ENCODE peak calls at places on chromosomes 5 and 9, in seven cellular contexts. R is HCT116, A is sigmoid colon, T is stomach, F is vagina, W is prostate gland, P is breast epithelium. G is an unnamed sample.

GRCh38 chr5:175460560-175460959 is 16.6 kb upstream of the DRD1 start:
- DNase-seq in P (no peak), T (no peak), R (no peak), W (no peak), A (no peak), F (no peak), G (no peak)

GRCh38 chr9:133788819-133789733 is 50.9 kb upstream of the SARDH start:
- DNase-seq in A (no peak), W (peak; percentile 22), P (peak; percentile 40), F (no peak), R (no peak), T (peak; percentile 80), G (peak; percentile 70)

GRCh38 chr5:171496431-171496830 is 77.0 kb downstream of the FGF18 start:
- DNase-seq in T (no peak), P (no peak), R (no peak), F (no peak), W (no peak), A (no peak), G (no peak)

GRCh38 chr5:4907636-4908035 is 232.5 kb upstream of the ADAMTS16 start:
- DNase-seq in F (no peak), R (no peak), A (no peak), T (no peak), P (no peak), W (no peak), G (no peak)

GRCh38 chr9:130183133-130183762 is 11.0 kb downstream of the NCS1 start:
- DNase-seq in A (no peak), W (no peak), P (peak; percentile 55), F (no peak), R (no peak), T (no peak), G (no peak)

GRCh38 chr5:143443330-143443729 is 39.8 kb upstream of the NR3C1 start:
- DNase-seq in P (no peak), T (no peak), A (no peak), R (no peak), F (no peak), W (no peak), G (no peak)

GRCh38 chr9:2060425-2060824 is 45.3 kb downstream of the SMARCA2 start:
- DNase-seq in R (no peak), A (no peak), P (no peak), T (no peak), W (no peak), F (no peak), G (no peak)

GRCh38 chr5:8913522-8913921 is 632.4 kb downstream of the SEMA5A start:
- DNase-seq in T (no peak), F (no peak), R (no peak), P (no peak), A (no peak), W (no peak), G (no peak)

GRCh38 chr9:90925581-90926257 is 124.1 kb downstream of the SYK start:
- DNase-seq in T (no peak), F (no peak), W (no peak), R (no peak), P (no peak), A (no peak), G (no peak)

GRCh38 chr5:16934669-16935068 is 1.4 kb downstream of the MYO10 start:
- DNase-seq in A (no peak), R (no peak), W (peak; percentile 10), F (no peak), P (no peak), T (no peak), G (no peak)

GRCh38 chr5:78734094-78734845 is 85.7 kb upstream of the LHFPL2 start:
- DNase-seq in P (no peak), W (no peak), T (no peak), F (no peak), A (no peak), R (no peak), G (no peak)

GRCh38 chr9:34343090-34343489 is 13.7 kb downstream of the NUDT2 start:
- DNase-seq in F (no peak), R (no peak), A (peak; percentile 95), P (peak; percentile 29), W (no peak), T (peak; percentile 82), G (peak; percentile 47)

GRCh38 chr5:173556142-173557028 is 60.1 kb downstream of the BOD1 start:
- DNase-seq in R (no peak), W (no peak), P (no peak), A (no peak), T (no peak), F (no peak), G (no peak)

GRCh38 chr5:142817961-142818431 is 47.8 kb downstream of the ARHGAP26 start:
- DNase-seq in T (peak; percentile 73), A (no peak), W (peak; percentile 83), F (no peak), P (peak; percentile 72), R (no peak), G (peak; percentile 85)

GRCh38 chr9:16705121-16705604 is 165.3 kb downstream of the BNC2 start:
- DNase-seq in R (no peak), T (peak; percentile 34), P (peak; percentile 41), A (peak; percentile 93), W (peak; percentile 42), F (no peak), G (peak; percentile 66)

GRCh38 chr5:177094224-177095087 is 7.7 kb downstream of the FGFR4 start:
- DNase-seq in F (no peak), W (no peak), P (no peak), T (peak; percentile 65), R (no peak), A (peak; percentile 96), G (peak; percentile 73)

GRCh38 chr9:120693609-120694008 is 20.7 kb downstream of the MEGF9 start:
- DNase-seq in A (no peak), T (no peak), R (no peak), F (no peak), P (no peak), W (no peak), G (no peak)

GRCh38 chr5:2752059-2752874 is 790 bp upstream of the IRX2 start:
- DNase-seq in W (no peak), P (peak; percentile 48), T (peak; percentile 60), F (peak; percentile 77), A (no peak), R (no peak), G (no peak)

GRCh38 chr5:11385251-11385900 is 518.9 kb downstream of the CTNND2 start:
- DNase-seq in R (no peak), F (no peak), A (no peak), W (no peak), P (no peak), T (no peak), G (no peak)

GRCh38 chr5:133919148-133920136 is 49.0 kb downstream of the C5orf15 start:
- DNase-seq in F (no peak), T (no peak), W (no peak), R (no peak), P (no peak), A (no peak), G (no peak)

GRCh38 chr5:126680215-126680817 is 79.6 kb downstream of the PHAX start:
- DNase-seq in F (no peak), R (no peak), P (no peak), A (no peak), T (no peak), W (no peak), G (peak; percentile 24)

GRCh38 chr9:88991066-88992030 is at the start of gene S1PR3:
- DNase-seq in P (no peak), A (peak; percentile 83), R (no peak), W (peak; percentile 69), T (peak; percentile 64), F (peak; percentile 90), G (peak; percentile 31)
- TF ChIP-seq POLR2AphosphoS5 in P (no peak), A (peak; percentile 75), R (no peak), W (peak; percentile 58), T (peak; percentile 32), F (no peak), G (peak; percentile 45)

DNA sequence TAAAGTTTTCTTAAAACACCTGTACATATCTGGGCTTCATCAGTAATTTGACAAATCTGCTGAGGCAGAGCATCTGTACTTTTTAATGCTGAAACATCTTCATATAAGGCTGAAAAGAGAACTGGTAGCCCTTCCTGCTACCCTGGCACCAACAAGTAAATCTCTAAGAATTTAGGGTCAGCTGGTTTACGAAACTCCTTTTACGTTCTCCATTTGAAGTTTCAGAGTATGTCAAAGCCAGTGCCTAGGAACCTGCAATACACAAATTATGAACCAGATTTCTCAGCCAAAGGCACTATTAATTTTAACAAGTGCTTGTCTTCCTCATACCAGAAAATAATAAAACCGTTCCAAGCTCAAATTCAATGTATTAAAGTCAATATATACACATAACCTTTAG is 3.8 kb downstream of the ZFAND5 start:
- DNase-seq in R (no peak), A (no peak), P (no peak), T (no peak), F (no peak), W (no peak), G (no peak)
- H3K4me3 ChIP-seq in R (no peak overlapping the region), A (peak overlapping the region; percentile 88), P (peak overlapping the region; percentile 94), T (peak overlapping the region; percentile 71), F (peak overlapping the region; percentile 85), W (no peak overlapping the region), G (peak overlapping the region; percentile 9)

DNA sequence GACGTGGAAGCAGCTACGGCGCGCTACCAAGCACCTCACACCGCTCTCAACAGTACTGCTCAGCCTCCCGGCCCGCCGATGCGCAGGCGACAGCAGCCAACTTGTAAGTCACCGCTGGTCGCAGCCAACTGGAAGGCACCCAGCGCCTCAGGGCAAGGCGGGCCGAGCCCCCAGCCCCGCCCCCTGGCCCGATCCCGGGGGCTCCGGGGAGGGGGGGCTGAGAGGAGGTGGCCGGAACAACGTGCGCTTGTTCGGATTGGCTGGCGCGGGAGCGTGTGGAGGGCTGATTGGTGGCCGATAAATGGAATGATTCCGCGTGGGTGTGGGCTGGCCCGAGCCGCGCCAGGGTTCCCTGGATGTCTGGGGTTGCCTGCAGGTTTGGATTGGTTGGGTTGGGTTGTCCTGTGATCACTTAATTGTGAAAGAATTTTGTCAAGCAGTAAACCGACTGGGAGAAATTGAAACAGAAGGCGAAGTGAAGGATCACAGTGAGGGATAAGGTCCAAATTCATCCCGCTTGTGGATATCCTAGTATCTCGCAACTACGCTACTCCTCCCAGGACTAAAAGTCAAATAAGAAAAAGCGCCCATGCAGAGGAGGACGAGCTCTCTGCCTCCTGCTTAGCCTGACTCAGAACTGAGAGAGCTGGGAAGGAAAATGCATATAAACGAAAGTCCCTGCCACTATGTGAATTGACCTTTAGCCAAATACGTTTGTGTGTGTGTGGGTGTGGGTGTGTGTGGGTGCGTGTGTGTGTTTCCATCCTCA is at the start of gene STARD4:
- DNase-seq in P (peak; percentile 86), A (peak; percentile 96), F (peak; percentile 97), R (peak; percentile 84), T (peak; percentile 93), W (peak; percentile 90), G (peak; percentile 95)
- TF ChIP-seq POLR2A in P (no peak), A (peak; percentile 9), F (no peak), R (no peak), T (no peak), W (peak; percentile 64), G (peak; percentile 95)

GRCh38 chr9:131391504-131391903 is 2.4 kb upstream of the PRRC2B start:
- DNase-seq in T (no peak), P (no peak), W (no peak), F (no peak), A (no peak), R (no peak), G (no peak)

GRCh38 chr9:131394464-131395026 is 659 bp downstream of the PRRC2B start:
- DNase-seq in A (peak; percentile 77), R (no peak), W (no peak), P (no peak), F (no peak), T (peak; percentile 48), G (peak; percentile 57)

GRCh38 chr9:131395745-131396479 is 2.0 kb downstream of the PRRC2B start:
- DNase-seq in F (no peak), T (no peak), P (no peak), W (no peak), R (no peak), A (no peak), G (no peak)

GRCh38 chr9:131395027-131395744 is 1.3 kb downstream of the PRRC2B start:
- DNase-seq in T (peak; percentile 69), F (no peak), W (peak; percentile 76), P (peak; percentile 58), R (no peak), A (no peak), G (peak; percentile 73)

GRCh38 chr9:131393622-131394463 is at the start of gene PRRC2B:
- DNase-seq in W (peak; percentile 83), A (peak; percentile 93), R (peak; percentile 33), T (peak; percentile 89), P (peak; percentile 70), F (no peak), G (peak; percentile 89)
- TF ChIP-seq POLR2AphosphoS5 in W (no peak), A (peak; percentile 55), R (peak; percentile 84), T (peak; percentile 60), P (no peak), F (no peak), G (peak; percentile 84)